ENCODE peak calls at places on chromosomes 12 and 14, in nine cellular contexts. One of them, this sample, is unnamed.
A peak's percentile ranks its signal among the peaks of the same experiment; 100 is the strongest.

GRCh38 chr14:90299408-90299807 is 32.3 kb downstream of the NRDE2 start:
- DNase-seq in adrenal gland: no peak
- DNase-seq in EL: no peak
- DNase-seq in OCI-LY7: no peak
- DNase-seq in foreskin fibroblast: no peak
- DNase-seq in breast epithelium: no peak
- DNase-seq in iPS DF 19.7: no peak
- DNase-seq in heart left ventricle: peak; percentile 68
- DNase-seq in activated naive CD8-positive, alpha-beta T cell treated with anti-CD3 and anti-CD28 coated beads for 36 hours: no peak
- DNase-seq in this sample: no peak

GRCh38 chr12:27344246-27344645 is 11.6 kb downstream of the BMAL2 start:
- DNase-seq in adrenal gland: no peak
- DNase-seq in EL: no peak
- DNase-seq in OCI-LY7: no peak
- DNase-seq in foreskin fibroblast: no peak
- DNase-seq in breast epithelium: no peak
- DNase-seq in iPS DF 19.7: no peak
- DNase-seq in heart left ventricle: no peak
- DNase-seq in activated naive CD8-positive, alpha-beta T cell treated with anti-CD3 and anti-CD28 coated beads for 36 hours: no peak
- DNase-seq in this sample: no peak

GRCh38 chr12:9805883-9806282 is 21.4 kb upstream of the KLRF1 start:
- DNase-seq in adrenal gland: no peak
- DNase-seq in EL: no peak
- DNase-seq in OCI-LY7: no peak
- DNase-seq in foreskin fibroblast: no peak
- DNase-seq in breast epithelium: no peak
- DNase-seq in iPS DF 19.7: no peak
- DNase-seq in heart left ventricle: no peak
- DNase-seq in activated naive CD8-positive, alpha-beta T cell treated with anti-CD3 and anti-CD28 coated beads for 36 hours: no peak
- DNase-seq in this sample: no peak

GRCh38 chr12:130477701-130478100 is 140.0 kb downstream of the PIWIL1 start:
- DNase-seq in adrenal gland: no peak
- DNase-seq in EL: no peak
- DNase-seq in OCI-LY7: no peak
- DNase-seq in foreskin fibroblast: no peak
- DNase-seq in breast epithelium: no peak
- DNase-seq in iPS DF 19.7: no peak
- DNase-seq in heart left ventricle: no peak
- DNase-seq in activated naive CD8-positive, alpha-beta T cell treated with anti-CD3 and anti-CD28 coated beads for 36 hours: no peak
- DNase-seq in this sample: no peak

GRCh38 chr12:684416-684815 is 21.2 kb upstream of the NINJ2 start:
- DNase-seq in adrenal gland: no peak
- DNase-seq in EL: no peak
- DNase-seq in OCI-LY7: no peak
- DNase-seq in foreskin fibroblast: no peak
- DNase-seq in breast epithelium: no peak
- DNase-seq in iPS DF 19.7: no peak
- DNase-seq in heart left ventricle: no peak
- DNase-seq in activated naive CD8-positive, alpha-beta T cell treated with anti-CD3 and anti-CD28 coated beads for 36 hours: no peak
- DNase-seq in this sample: no peak

GRCh38 chr12:104411826-104412626 is 44.7 kb upstream of the CHST11 start:
- DNase-seq in adrenal gland: no peak
- DNase-seq in EL: no peak
- DNase-seq in OCI-LY7: no peak
- DNase-seq in foreskin fibroblast: peak; percentile 20
- DNase-seq in breast epithelium: no peak
- DNase-seq in iPS DF 19.7: no peak
- DNase-seq in heart left ventricle: no peak
- DNase-seq in activated naive CD8-positive, alpha-beta T cell treated with anti-CD3 and anti-CD28 coated beads for 36 hours: no peak
- DNase-seq in this sample: no peak

GRCh38 chr14:67768219-67768618 is 48.2 kb downstream of the ZFYVE26 start:
- DNase-seq in adrenal gland: no peak
- DNase-seq in EL: no peak
- DNase-seq in OCI-LY7: no peak
- DNase-seq in foreskin fibroblast: no peak
- DNase-seq in breast epithelium: no peak
- DNase-seq in iPS DF 19.7: no peak
- DNase-seq in heart left ventricle: no peak
- DNase-seq in activated naive CD8-positive, alpha-beta T cell treated with anti-CD3 and anti-CD28 coated beads for 36 hours: no peak
- DNase-seq in this sample: no peak

GRCh38 chr12:92304335-92305066 is 158.9 kb upstream of the BTG1 start:
- DNase-seq in adrenal gland: no peak
- DNase-seq in EL: no peak
- DNase-seq in OCI-LY7: no peak
- DNase-seq in foreskin fibroblast: peak; percentile 61
- DNase-seq in breast epithelium: no peak
- DNase-seq in iPS DF 19.7: no peak
- DNase-seq in heart left ventricle: no peak
- DNase-seq in activated naive CD8-positive, alpha-beta T cell treated with anti-CD3 and anti-CD28 coated beads for 36 hours: no peak
- DNase-seq in this sample: no peak

GRCh38 chr14:89509891-89510290 is 92.9 kb upstream of the FOXN3 start:
- DNase-seq in adrenal gland: no peak
- DNase-seq in EL: peak; percentile 86
- DNase-seq in OCI-LY7: no peak
- DNase-seq in foreskin fibroblast: peak; percentile 58
- DNase-seq in breast epithelium: no peak
- DNase-seq in iPS DF 19.7: no peak
- DNase-seq in heart left ventricle: no peak
- DNase-seq in activated naive CD8-positive, alpha-beta T cell treated with anti-CD3 and anti-CD28 coated beads for 36 hours: no peak
- DNase-seq in this sample: no peak

GRCh38 chr12:86193931-86194330 is 62.3 kb downstream of the MGAT4C start:
- DNase-seq in adrenal gland: no peak
- DNase-seq in EL: no peak
- DNase-seq in OCI-LY7: no peak
- DNase-seq in foreskin fibroblast: peak; percentile 7
- DNase-seq in breast epithelium: no peak
- DNase-seq in iPS DF 19.7: no peak
- DNase-seq in heart left ventricle: no peak
- DNase-seq in activated naive CD8-positive, alpha-beta T cell treated with anti-CD3 and anti-CD28 coated beads for 36 hours: no peak
- DNase-seq in this sample: no peak

GRCh38 chr12:113368331-113368730 is 9.9 kb downstream of the PLBD2 start:
- DNase-seq in adrenal gland: no peak
- DNase-seq in EL: no peak
- DNase-seq in OCI-LY7: no peak
- DNase-seq in foreskin fibroblast: no peak
- DNase-seq in breast epithelium: no peak
- DNase-seq in iPS DF 19.7: no peak
- DNase-seq in heart left ventricle: no peak
- DNase-seq in activated naive CD8-positive, alpha-beta T cell treated with anti-CD3 and anti-CD28 coated beads for 36 hours: no peak
- DNase-seq in this sample: no peak

GRCh38 chr14:105180598-105181528 is at the start of gene NUDT14:
- DNase-seq in adrenal gland: peak; percentile 67
- DNase-seq in EL: peak; percentile 56
- DNase-seq in OCI-LY7: peak; percentile 84
- DNase-seq in foreskin fibroblast: peak; percentile 84
- DNase-seq in breast epithelium: peak; percentile 89
- DNase-seq in iPS DF 19.7: no peak
- DNase-seq in heart left ventricle: no peak
- DNase-seq in activated naive CD8-positive, alpha-beta T cell treated with anti-CD3 and anti-CD28 coated beads for 36 hours: peak; percentile 78
- DNase-seq in this sample: peak; percentile 76

GRCh38 chr12:22658214-22658613 is 33.2 kb downstream of the ETNK1 start:
- DNase-seq in adrenal gland: no peak
- DNase-seq in EL: peak; percentile 85
- DNase-seq in OCI-LY7: no peak
- DNase-seq in foreskin fibroblast: peak; percentile 58
- DNase-seq in breast epithelium: no peak
- DNase-seq in iPS DF 19.7: no peak
- DNase-seq in heart left ventricle: no peak
- DNase-seq in activated naive CD8-positive, alpha-beta T cell treated with anti-CD3 and anti-CD28 coated beads for 36 hours: peak; percentile 17
- DNase-seq in this sample: no peak

This sample was measured in sciatic nerve.